ENCODE peak calls at places on chromosomes 16 and 17, in eight cellular contexts. T is right lobe of liver, Y is ascending aorta, V is left ventricle myocardium inferior, C is cardiac muscle cell, A is tibial artery, P is IMR-90, M is heart right ventricle. J is an unnamed sample.
A peak's percentile ranks its signal among the peaks of the same experiment; 100 is the strongest.

GRCh38 chr17:49197346-49197998 is 12.9 kb downstream of the GNGT2 start:
- DNase-seq in T (no peak), Y (no peak), V (no peak), C (no peak), A (no peak), P (no peak), M (no peak), J (no peak)

GRCh38 chr17:75872434-75873351 is 5.7 kb downstream of the TRIM47 start:
- DNase-seq in T (no peak), Y (peak; percentile 69), V (peak; percentile 80), C (peak; percentile 77), A (peak; percentile 96), P (peak; percentile 63), M (peak; percentile 90), J (peak; percentile 96)

GRCh38 chr16:14510939-14511797 is 118.9 kb downstream of the PARN start:
- DNase-seq in T (no peak), Y (no peak), V (no peak), C (no peak), A (no peak), P (peak; percentile 74), M (no peak), J (no peak)

GRCh38 chr17:29982991-29983390 is 41.6 kb downstream of the EFCAB5 start:
- DNase-seq in T (no peak), Y (no peak), V (no peak), C (no peak), A (no peak), P (peak; percentile 4), M (no peak), J (no peak)

GRCh38 chr17:17362531-17362930 is 59.4 kb downstream of the NT5M start:
- DNase-seq in T (peak; percentile 32), Y (no peak), V (no peak), C (no peak), A (peak; percentile 20), P (no peak), M (no peak), J (no peak)

GRCh38 chr16:88713568-88714419 is 7.5 kb downstream of the CTU2 start:
- DNase-seq in T (no peak), Y (no peak), V (no peak), C (no peak), A (no peak), P (peak; percentile 41), M (no peak), J (no peak)

GRCh38 chr16:81514041-81514559 is 69.5 kb downstream of the CMIP start:
- DNase-seq in T (peak; percentile 50), Y (no peak), V (no peak), C (no peak), A (peak; percentile 29), P (no peak), M (no peak), J (no peak)

GRCh38 chr16:83952940-83953795 is at the start of gene OSGIN1:
- DNase-seq in T (peak; percentile 96), Y (peak; percentile 87), V (peak; percentile 94), C (peak; percentile 87), A (peak; percentile 98), P (peak; percentile 93), M (peak; percentile 94), J (peak; percentile 97)

GRCh38 chr17:2235792-2236365 is 67.7 kb downstream of the SMG6 start:
- DNase-seq in T (no peak), Y (no peak), V (peak; percentile 36), C (no peak), A (peak; percentile 65), P (no peak), M (peak; percentile 53), J (no peak)

GRCh38 chr17:39099686-39100293 is 51.6 kb downstream of the PLXDC1 start:
- DNase-seq in T (no peak), Y (no peak), V (peak; percentile 70), C (peak; percentile 39), A (no peak), P (peak; percentile 62), M (peak; percentile 90), J (no peak)

GRCh38 chr16:17369441-17369951 is 101.3 kb downstream of the XYLT1 start:
- DNase-seq in T (peak; percentile 71), Y (no peak), V (peak; percentile 40), C (no peak), A (peak; percentile 84), P (no peak), M (peak; percentile 46), J (no peak)

GRCh38 chr17:47605006-47605405 is 44.7 kb upstream of the KPNB1 start:
- DNase-seq in T (no peak), Y (no peak), V (no peak), C (no peak), A (no peak), P (peak; percentile 31), M (no peak), J (no peak)
- H3K4me3 ChIP-seq in T (no peak overlapping the region), Y (no peak overlapping the region), V (no peak overlapping the region), C (no peak overlapping the region), A (no peak overlapping the region), P (no peak overlapping the region), M (no peak overlapping the region), J (no peak overlapping the region)

DNA sequence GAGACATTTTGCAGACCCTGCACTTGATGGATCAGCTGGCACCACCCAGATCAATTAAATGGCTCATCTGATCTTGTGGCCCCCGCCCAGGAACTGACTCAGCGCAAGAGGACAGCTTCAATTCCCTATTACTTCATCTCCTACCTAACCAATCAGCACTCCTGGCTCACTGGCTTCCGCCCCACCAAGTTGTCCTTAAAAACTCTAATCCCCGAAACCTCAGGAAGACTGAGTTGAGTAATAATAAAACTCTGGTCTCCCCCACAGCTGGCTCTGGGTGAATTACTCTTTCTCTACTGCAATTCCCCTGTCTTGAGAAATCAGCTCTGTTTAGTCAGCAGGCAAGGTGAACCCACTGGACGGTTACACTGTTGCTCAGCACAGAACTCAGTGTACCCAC is 23.6 kb downstream of the SPPL2C start:
- DNase-seq in T (no peak), Y (no peak), V (no peak), C (no peak), A (no peak), P (no peak), M (no peak), J (no peak)
- TF ChIP-seq CTCF in T (no peak), Y (no peak), V (no peak), C (no peak), A (no peak), P (no peak), M (no peak), J (no peak)

DNA sequence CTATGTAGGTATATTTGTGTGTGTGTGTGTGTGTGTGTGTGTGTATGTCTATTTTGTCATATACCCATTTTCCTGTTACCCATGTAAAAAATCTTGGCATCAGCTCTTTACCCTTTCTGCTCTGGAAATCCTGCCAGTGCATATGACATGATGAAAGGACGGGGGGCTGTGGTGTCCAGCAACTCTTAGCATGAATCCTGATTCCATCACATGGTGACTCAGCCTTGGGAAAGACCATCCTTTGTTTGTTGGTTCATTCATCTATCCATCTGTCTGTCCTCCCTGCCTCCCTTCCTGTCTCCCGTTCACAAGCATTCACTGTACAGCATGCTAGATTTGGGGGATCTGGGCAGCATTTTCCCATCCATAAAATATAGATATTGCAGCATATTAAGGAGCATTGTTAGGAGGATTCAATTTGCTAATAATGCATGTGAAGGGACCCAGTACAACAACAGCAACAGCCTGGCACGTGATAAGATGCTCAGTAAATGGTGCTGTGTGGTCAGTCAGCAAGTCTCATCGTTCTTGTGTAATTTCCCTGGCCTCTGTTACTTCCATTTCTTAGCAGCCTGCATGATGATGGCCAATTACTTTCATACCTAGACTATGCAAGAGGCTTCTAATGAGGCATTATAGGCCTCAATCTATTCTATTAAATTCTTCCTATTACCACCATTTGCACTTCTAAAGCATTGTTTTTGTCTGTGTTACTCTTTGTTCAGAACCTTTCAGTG is 191.0 kb downstream of the PRKCA start:
- DNase-seq in T (no peak), Y (no peak), V (no peak), C (no peak), A (no peak), P (peak; percentile 74), M (no peak), J (no peak)
- H3K27ac ChIP-seq in T (no peak overlapping the region), Y (no peak overlapping the region), V (no peak overlapping the region), C (no peak overlapping the region), A (no peak overlapping the region), P (peak overlapping the region; percentile 9), M (no peak overlapping the region), J (no peak overlapping the region)

GRCh38 chr16:10878644-10879498 is 1.9 kb downstream of the CIITA start:
- DNase-seq in T (peak; percentile 85), Y (no peak), V (peak; percentile 51), C (no peak), A (peak; percentile 76), P (peak; percentile 19), M (no peak), J (no peak)
- H3K4me3 ChIP-seq in T (peak overlapping the region; percentile 68), Y (peak overlapping the region; percentile 62), V (peak overlapping the region; percentile 76), C (no peak overlapping the region), A (peak overlapping the region; percentile 51), P (peak overlapping the region; percentile 51), M (peak overlapping the region; percentile 72), J (peak overlapping the region; percentile 81)

DNA sequence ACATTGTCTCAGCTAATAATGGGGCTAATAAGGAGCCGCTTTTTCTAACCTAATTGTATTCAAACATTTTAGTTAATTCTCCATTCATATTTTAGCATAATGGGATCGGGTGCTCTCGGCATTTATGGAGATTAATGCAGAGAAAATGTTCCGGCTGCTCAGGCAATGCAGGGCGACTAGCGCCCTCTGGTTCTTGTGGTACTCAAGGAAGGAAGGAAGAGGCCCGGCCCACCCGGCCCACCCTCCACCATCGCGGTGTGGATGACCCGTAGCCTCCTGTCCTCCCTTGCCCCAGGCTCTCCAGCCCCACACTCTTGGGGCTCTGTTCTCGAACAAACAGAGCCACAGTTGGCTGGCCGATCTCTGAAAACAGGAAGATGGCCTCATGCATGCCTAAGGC is 21.1 kb upstream of the ABCC3 start:
- DNase-seq in T (no peak), Y (no peak), V (no peak), C (no peak), A (no peak), P (no peak), M (no peak), J (no peak)
- TF ChIP-seq CTCF in T (no peak), Y (no peak), V (peak; percentile 65), C (peak; percentile 12), A (no peak), P (no peak), M (no peak), J (no peak)